ENCODE peak calls at places on chromosome 12, in eight cellular contexts. One of them, this sample, is unnamed. For H3K4me1, the result is how much of the 10 kb centered on the place peaks cover.

GRCh38 chr12:82688619-82689018 is 1.9 kb downstream of the TMTC2 start:
- DNase-seq in HepG2: no peak
- DNase-seq in sigmoid colon: no peak
- DNase-seq in stomach: no peak
- DNase-seq in suprapubic skin: no peak
- DNase-seq in prostate gland: no peak
- DNase-seq in HCT116: no peak
- DNase-seq in breast epithelium: no peak
- DNase-seq in this sample: no peak

GRCh38 chr12:45409966-45410365 is 194.1 kb downstream of the ANO6 start:
- DNase-seq in breast epithelium: no peak
- DNase-seq in suprapubic skin: no peak
- DNase-seq in sigmoid colon: no peak
- DNase-seq in HCT116: no peak
- DNase-seq in prostate gland: no peak
- DNase-seq in HepG2: no peak
- DNase-seq in stomach: no peak
- DNase-seq in this sample: no peak

GRCh38 chr12:101557092-101557491 is 37.7 kb upstream of the MYBPC1 start:
- DNase-seq in sigmoid colon: no peak
- DNase-seq in HepG2: no peak
- DNase-seq in suprapubic skin: no peak
- DNase-seq in prostate gland: no peak
- DNase-seq in breast epithelium: no peak
- DNase-seq in stomach: no peak
- DNase-seq in HCT116: no peak
- DNase-seq in this sample: no peak

GRCh38 chr12:125330645-125331341 is 265.6 kb downstream of the AACS start:
- DNase-seq in HepG2: peak
- DNase-seq in stomach: peak
- DNase-seq in HCT116: peak
- DNase-seq in prostate gland: peak
- DNase-seq in breast epithelium: peak
- DNase-seq in suprapubic skin: no peak
- DNase-seq in sigmoid colon: peak
- DNase-seq in this sample: no peak

GRCh38 chr12:114648711-114649110 is 35.3 kb downstream of the TBX3 start:
- DNase-seq in stomach: no peak
- DNase-seq in prostate gland: no peak
- DNase-seq in sigmoid colon: no peak
- DNase-seq in HCT116: no peak
- DNase-seq in suprapubic skin: no peak
- DNase-seq in HepG2: no peak
- DNase-seq in breast epithelium: no peak
- DNase-seq in this sample: no peak

GRCh38 chr12:115963030-115963480 is 314.4 kb downstream of the MED13L start:
- DNase-seq in prostate gland: no peak
- DNase-seq in HCT116: no peak
- DNase-seq in sigmoid colon: no peak
- DNase-seq in HepG2: no peak
- DNase-seq in suprapubic skin: no peak
- DNase-seq in breast epithelium: no peak
- DNase-seq in stomach: no peak
- DNase-seq in this sample: no peak

GRCh38 chr12:51442324-51442723 is 17.7 kb downstream of the SLC4A8 start:
- DNase-seq in suprapubic skin: no peak
- DNase-seq in breast epithelium: no peak
- DNase-seq in HCT116: no peak
- DNase-seq in prostate gland: no peak
- DNase-seq in stomach: no peak
- DNase-seq in HepG2: no peak
- DNase-seq in sigmoid colon: no peak
- DNase-seq in this sample: no peak

GRCh38 chr12:100317371-100317770 is 39.5 kb upstream of the SLC17A8 start:
- DNase-seq in HepG2: no peak
- DNase-seq in suprapubic skin: no peak
- DNase-seq in stomach: no peak
- DNase-seq in sigmoid colon: no peak
- DNase-seq in breast epithelium: no peak
- DNase-seq in prostate gland: no peak
- DNase-seq in HCT116: no peak
- DNase-seq in this sample: no peak

GRCh38 chr12:3150820-3151590 is 73.8 kb downstream of the TSPAN9 start:
- DNase-seq in HCT116: no peak
- DNase-seq in breast epithelium: no peak
- DNase-seq in prostate gland: no peak
- DNase-seq in suprapubic skin: no peak
- DNase-seq in stomach: no peak
- DNase-seq in HepG2: no peak
- DNase-seq in sigmoid colon: no peak
- DNase-seq in this sample: no peak

GRCh38 chr12:8709124-8709830 is 11.5 kb downstream of the RIMKLB start:
- DNase-seq in HCT116: no peak
- DNase-seq in suprapubic skin: no peak
- DNase-seq in HepG2: no peak
- DNase-seq in breast epithelium: no peak
- DNase-seq in sigmoid colon: no peak
- DNase-seq in stomach: peak
- DNase-seq in prostate gland: no peak
- DNase-seq in this sample: no peak

GRCh38 chr12:120235369-120236123 is 30.0 kb downstream of the PXN start:
- DNase-seq in sigmoid colon: no peak
- DNase-seq in HepG2: no peak
- DNase-seq in stomach: no peak
- DNase-seq in breast epithelium: no peak
- DNase-seq in HCT116: no peak
- DNase-seq in suprapubic skin: peak
- DNase-seq in prostate gland: no peak
- DNase-seq in this sample: no peak

GRCh38 chr12:67982165-67982563 is 7.1 kb upstream of the IFNG-AS1 start:
- DNase-seq in HCT116: no peak
- DNase-seq in HepG2: no peak
- DNase-seq in breast epithelium: no peak
- DNase-seq in stomach: no peak
- DNase-seq in sigmoid colon: no peak
- DNase-seq in suprapubic skin: no peak
- DNase-seq in prostate gland: no peak
- DNase-seq in this sample: no peak
- H3K4me1 ChIP-seq in HCT116: under half
- H3K4me1 ChIP-seq in HepG2: under half
- H3K4me1 ChIP-seq in breast epithelium: under half
- H3K4me1 ChIP-seq in stomach: under half
- H3K4me1 ChIP-seq in sigmoid colon: under half
- H3K4me1 ChIP-seq in suprapubic skin: under half
- H3K4me1 ChIP-seq in prostate gland: under half
- H3K4me1 ChIP-seq in this sample: under half

GRCh38 chr12:112005419-112006395 is 7.3 kb downstream of the TMEM116 start:
- DNase-seq in prostate gland: peak
- DNase-seq in HCT116: peak
- DNase-seq in stomach: peak
- DNase-seq in breast epithelium: peak
- DNase-seq in sigmoid colon: no peak
- DNase-seq in HepG2: no peak
- DNase-seq in suprapubic skin: no peak
- DNase-seq in this sample: no peak
- TF ChIP-seq POLR2A in prostate gland: no peak
- TF ChIP-seq POLR2A in HCT116: no peak
- TF ChIP-seq POLR2A in stomach: no peak
- TF ChIP-seq POLR2A in breast epithelium: no peak
- TF ChIP-seq POLR2A in sigmoid colon: no peak
- TF ChIP-seq POLR2A in HepG2: no peak
- TF ChIP-seq POLR2A in suprapubic skin: no peak
- TF ChIP-seq POLR2A in this sample: no peak

GRCh38 chr12:53465679-53466078 is 13.8 kb downstream of the PCBP2 start:
- DNase-seq in HepG2: no peak
- DNase-seq in HCT116: no peak
- DNase-seq in prostate gland: no peak
- DNase-seq in stomach: no peak
- DNase-seq in sigmoid colon: no peak
- DNase-seq in breast epithelium: no peak
- DNase-seq in suprapubic skin: no peak
- DNase-seq in this sample: no peak

GRCh38 chr12:53467082-53467481 is 15.2 kb downstream of the PCBP2 start:
- DNase-seq in HCT116: no peak
- DNase-seq in prostate gland: no peak
- DNase-seq in suprapubic skin: no peak
- DNase-seq in sigmoid colon: no peak
- DNase-seq in breast epithelium: no peak
- DNase-seq in stomach: no peak
- DNase-seq in HepG2: no peak
- DNase-seq in this sample: no peak

GRCh38 chr12:53468286-53468685 is 16.4 kb downstream of the PCBP2 start:
- DNase-seq in suprapubic skin: no peak
- DNase-seq in stomach: no peak
- DNase-seq in sigmoid colon: no peak
- DNase-seq in HCT116: no peak
- DNase-seq in prostate gland: no peak
- DNase-seq in breast epithelium: no peak
- DNase-seq in HepG2: no peak
- DNase-seq in this sample: no peak

GRCh38 chr12:53467880-53468279 is 16.0 kb downstream of the PCBP2 start:
- DNase-seq in stomach: no peak
- DNase-seq in HepG2: no peak
- DNase-seq in HCT116: no peak
- DNase-seq in prostate gland: no peak
- DNase-seq in sigmoid colon: no peak
- DNase-seq in breast epithelium: no peak
- DNase-seq in suprapubic skin: no peak
- DNase-seq in this sample: no peak

GRCh38 chr12:53466640-53467039 is 14.7 kb downstream of the PCBP2 start:
- DNase-seq in breast epithelium: no peak
- DNase-seq in suprapubic skin: no peak
- DNase-seq in stomach: no peak
- DNase-seq in HepG2: no peak
- DNase-seq in HCT116: no peak
- DNase-seq in prostate gland: peak
- DNase-seq in sigmoid colon: no peak
- DNase-seq in this sample: no peak
- TF ChIP-seq POLR2AphosphoS5 in breast epithelium: no peak
- TF ChIP-seq POLR2AphosphoS5 in suprapubic skin: no peak
- TF ChIP-seq POLR2AphosphoS5 in stomach: no peak
- TF ChIP-seq POLR2AphosphoS5 in HepG2: no peak
- TF ChIP-seq POLR2AphosphoS5 in HCT116: no peak
- TF ChIP-seq POLR2AphosphoS5 in prostate gland: peak
- TF ChIP-seq POLR2AphosphoS5 in sigmoid colon: no peak
- TF ChIP-seq POLR2AphosphoS5 in this sample: no peak

DNA sequence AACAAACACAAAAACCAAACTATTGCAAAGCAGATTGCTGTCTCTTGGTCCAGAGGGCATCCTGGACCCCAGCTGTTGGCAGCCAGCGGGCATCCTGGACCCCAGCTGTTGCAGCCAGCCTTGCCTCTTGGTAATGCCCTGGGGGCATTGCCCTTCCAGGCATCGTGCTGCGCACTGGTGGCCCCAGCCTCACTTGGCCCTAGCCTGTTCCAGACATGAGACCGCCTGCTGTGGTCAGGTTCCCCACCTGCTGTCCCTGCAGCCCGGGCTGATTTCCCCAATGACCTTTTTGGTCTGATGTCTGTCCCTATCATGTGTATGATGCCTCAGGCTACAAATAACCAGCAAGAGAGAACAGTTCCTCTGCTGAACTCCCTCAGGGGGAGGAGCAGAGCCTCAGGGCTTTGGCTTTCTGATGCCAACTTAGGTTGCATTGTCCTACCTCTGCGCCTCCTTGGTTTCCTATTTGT is 20.8 kb downstream of the MLXIP start:
- DNase-seq in suprapubic skin: no peak
- DNase-seq in stomach: no peak
- DNase-seq in prostate gland: no peak
- DNase-seq in HepG2: no peak
- DNase-seq in breast epithelium: no peak
- DNase-seq in sigmoid colon: peak
- DNase-seq in HCT116: no peak
- DNase-seq in this sample: no peak
- H3K4me1 ChIP-seq in suprapubic skin: half or more
- H3K4me1 ChIP-seq in stomach: under half
- H3K4me1 ChIP-seq in prostate gland: under half
- H3K4me1 ChIP-seq in HepG2: under half
- H3K4me1 ChIP-seq in breast epithelium: under half
- H3K4me1 ChIP-seq in sigmoid colon: under half
- H3K4me1 ChIP-seq in HCT116: under half
- H3K4me1 ChIP-seq in this sample: half or more

DNA sequence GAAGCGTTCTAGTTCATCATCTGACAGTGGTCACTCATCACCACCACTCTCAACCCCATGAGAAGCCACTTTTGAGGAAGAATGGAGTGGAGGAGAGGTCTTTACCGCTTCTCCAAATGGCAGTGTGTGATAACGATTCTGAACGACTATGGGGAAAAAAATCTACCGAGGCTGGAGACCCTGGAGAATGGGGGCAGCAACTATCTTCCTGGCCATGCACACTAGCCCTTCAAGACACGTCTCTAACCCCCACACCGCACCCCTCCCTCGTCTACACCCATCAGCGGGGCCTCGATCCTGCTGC is 365 bp downstream of the ING4 start:
- DNase-seq in HCT116: no peak
- DNase-seq in breast epithelium: no peak
- DNase-seq in HepG2: no peak
- DNase-seq in prostate gland: no peak
- DNase-seq in suprapubic skin: no peak
- DNase-seq in sigmoid colon: no peak
- DNase-seq in stomach: no peak
- DNase-seq in this sample: no peak
- TF ChIP-seq POLR2A in HCT116: no peak
- TF ChIP-seq POLR2A in breast epithelium: no peak
- TF ChIP-seq POLR2A in HepG2: no peak
- TF ChIP-seq POLR2A in prostate gland: no peak
- TF ChIP-seq POLR2A in suprapubic skin: no peak
- TF ChIP-seq POLR2A in sigmoid colon: no peak
- TF ChIP-seq POLR2A in stomach: no peak
- TF ChIP-seq POLR2A in this sample: no peak

DNA sequence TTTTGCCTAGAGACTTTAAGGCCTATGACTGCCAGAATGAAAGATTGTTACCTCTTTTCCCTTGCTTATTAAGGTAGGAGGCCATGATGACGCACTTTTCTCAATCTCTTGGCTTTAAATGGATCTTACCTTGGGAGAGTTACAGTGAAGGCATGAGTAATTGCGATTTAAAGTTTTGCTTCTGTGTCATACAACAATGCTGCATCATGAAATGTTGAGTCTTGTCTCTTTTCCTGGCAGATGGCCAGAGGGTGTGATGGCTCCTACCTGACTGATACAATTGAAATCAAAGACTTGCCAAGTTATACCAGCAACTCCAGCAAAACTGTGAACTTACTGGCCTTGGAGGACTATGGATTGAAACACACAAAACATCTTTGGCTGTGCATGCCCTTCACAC is 17.2 kb upstream of the LRRK2 start:
- DNase-seq in HepG2: no peak
- DNase-seq in suprapubic skin: no peak
- DNase-seq in HCT116: no peak
- DNase-seq in prostate gland: no peak
- DNase-seq in breast epithelium: no peak
- DNase-seq in sigmoid colon: no peak
- DNase-seq in stomach: no peak
- DNase-seq in this sample: no peak
- TF ChIP-seq POLR2AphosphoS5 in HepG2: no peak
- TF ChIP-seq POLR2AphosphoS5 in suprapubic skin: no peak
- TF ChIP-seq POLR2AphosphoS5 in HCT116: no peak
- TF ChIP-seq POLR2AphosphoS5 in prostate gland: no peak
- TF ChIP-seq POLR2AphosphoS5 in breast epithelium: no peak
- TF ChIP-seq POLR2AphosphoS5 in sigmoid colon: no peak
- TF ChIP-seq POLR2AphosphoS5 in stomach: no peak
- TF ChIP-seq POLR2AphosphoS5 in this sample: no peak